ENCODE peak calls at places on chromosomes 12 and 14, in eight cellular contexts. C is RWPE1; P is ecto neural progenitor cell; T is K562; N is HuH-7.5; M is activated T-cell treated with anti-CD3 and anti-CD28 coated beads for 24 hours; A is CD4-positive, alpha-beta T cell; J is tibial artery. O is an unnamed sample.

GRCh38 chr14:99467338-99468075 is 13.2 kb downstream of the SETD3 start:
- DNase-seq in C (no peak), P (no peak), T (no peak), N (no peak), M (no peak), A (no peak), J (no peak), O (peak; percentile 33)

GRCh38 chr14:53043107-53043704 is 92.4 kb upstream of the FERMT2 start:
- DNase-seq in C (no peak), P (no peak), T (no peak), N (no peak), M (no peak), A (no peak), J (no peak), O (no peak)

GRCh38 chr12:27431185-27431584 is 15.4 kb upstream of the SMCO2 start:
- DNase-seq in C (no peak), P (no peak), T (no peak), N (no peak), M (no peak), A (no peak), J (no peak), O (no peak)

GRCh38 chr12:93824514-93825500 is 147.6 kb downstream of the CRADD start:
- DNase-seq in C (no peak), P (peak; percentile 60), T (no peak), N (no peak), M (no peak), A (no peak), J (no peak), O (no peak)

GRCh38 chr12:111304642-111305071 is 64.2 kb downstream of the PHETA1 start:
- DNase-seq in C (no peak), P (peak; percentile 73), T (peak; percentile 77), N (peak; percentile 54), M (peak; percentile 23), A (no peak), J (no peak), O (no peak)

GRCh38 chr14:101553393-101553792 is 7.9 kb upstream of the DIO3 start:
- DNase-seq in C (no peak), P (no peak), T (no peak), N (no peak), M (no peak), A (no peak), J (no peak), O (no peak)

GRCh38 chr14:105030836-105031396 is 10.0 kb upstream of the CDCA4 start:
- DNase-seq in C (no peak), P (no peak), T (no peak), N (no peak), M (no peak), A (no peak), J (no peak), O (no peak)

GRCh38 chr12:5499566-5500325 is 67.8 kb downstream of the NTF3 start:
- DNase-seq in C (no peak), P (no peak), T (no peak), N (no peak), M (no peak), A (no peak), J (no peak), O (no peak)

GRCh38 chr14:95659986-95660385 is 26.2 kb upstream of the TCL1B start:
- DNase-seq in C (no peak), P (no peak), T (no peak), N (no peak), M (no peak), A (no peak), J (no peak), O (peak; percentile 19)

GRCh38 chr12:100128509-100128908 is 14.2 kb downstream of the BLTP3B start:
- DNase-seq in C (peak; percentile 17), P (peak; percentile 61), T (no peak), N (peak; percentile 29), M (no peak), A (no peak), J (peak; percentile 58), O (peak; percentile 51)

GRCh38 chr12:21559855-21560569 is 33.9 kb downstream of the SPX start:
- DNase-seq in C (peak; percentile 57), P (no peak), T (no peak), N (no peak), M (no peak), A (no peak), J (no peak), O (no peak)

GRCh38 chr12:92988622-92989130 is 59.6 kb upstream of the EEA1 start:
- DNase-seq in C (no peak), P (no peak), T (no peak), N (peak; percentile 13), M (no peak), A (no peak), J (no peak), O (no peak)

GRCh38 chr14:80212025-80212402 is 710 bp upstream of the DIO2 start:
- DNase-seq in C (peak; percentile 5), P (no peak), T (no peak), N (no peak), M (no peak), A (no peak), J (no peak), O (no peak)

GRCh38 chr14:105445290-105445689 is 25.7 kb downstream of the MTA1 start:
- DNase-seq in C (no peak), P (no peak), T (no peak), N (no peak), M (no peak), A (no peak), J (no peak), O (no peak)

GRCh38 chr12:63919758-63920157 is 75.3 kb downstream of the SRGAP1 start:
- DNase-seq in C (no peak), P (no peak), T (no peak), N (no peak), M (no peak), A (no peak), J (no peak), O (no peak)

GRCh38 chr14:67620217-67620789 is 583 bp downstream of the ARG2 start:
- DNase-seq in C (peak; percentile 28), P (peak; percentile 73), T (no peak), N (no peak), M (no peak), A (no peak), J (no peak), O (peak; percentile 84)